ENCODE peak calls at places on chromosomes 2 and 18, in six cellular contexts. One of them, this sample, is unnamed.

GRCh38 chr18:58148954-58149471 is 105.0 kb downstream of the NEDD4L start:
- DNase-seq in activated CD8-positive, alpha-beta memory T cell treated with anti-CD3 and anti-CD28 coated beads for 24 hours: no peak
- DNase-seq in sigmoid colon: no peak
- DNase-seq in AG08396: no peak
- DNase-seq in iPS-NIHi11: no peak
- DNase-seq in heart left ventricle: no peak
- DNase-seq in this sample: no peak

GRCh38 chr18:13216732-13217465 is 1.7 kb upstream of the LDLRAD4 start:
- DNase-seq in activated CD8-positive, alpha-beta memory T cell treated with anti-CD3 and anti-CD28 coated beads for 24 hours: peak
- DNase-seq in sigmoid colon: peak
- DNase-seq in AG08396: peak
- DNase-seq in iPS-NIHi11: peak
- DNase-seq in heart left ventricle: peak
- DNase-seq in this sample: peak

GRCh38 chr2:147829106-147829505 is 15.7 kb upstream of the ACVR2A start:
- DNase-seq in activated CD8-positive, alpha-beta memory T cell treated with anti-CD3 and anti-CD28 coated beads for 24 hours: no peak
- DNase-seq in sigmoid colon: no peak
- DNase-seq in AG08396: peak
- DNase-seq in iPS-NIHi11: no peak
- DNase-seq in heart left ventricle: no peak
- DNase-seq in this sample: no peak

GRCh38 chr18:52903858-52904257 is 563.9 kb downstream of the DCC start:
- DNase-seq in activated CD8-positive, alpha-beta memory T cell treated with anti-CD3 and anti-CD28 coated beads for 24 hours: no peak
- DNase-seq in sigmoid colon: no peak
- DNase-seq in AG08396: no peak
- DNase-seq in iPS-NIHi11: peak
- DNase-seq in heart left ventricle: no peak
- DNase-seq in this sample: peak

GRCh38 chr2:22167256-22167655 is 1043.5 kb downstream of the TDRD15 start:
- DNase-seq in activated CD8-positive, alpha-beta memory T cell treated with anti-CD3 and anti-CD28 coated beads for 24 hours: no peak
- DNase-seq in sigmoid colon: no peak
- DNase-seq in AG08396: no peak
- DNase-seq in iPS-NIHi11: no peak
- DNase-seq in heart left ventricle: no peak
- DNase-seq in this sample: no peak

GRCh38 chr2:240520143-240520973 is 37.4 kb downstream of the ANKMY1 start:
- DNase-seq in activated CD8-positive, alpha-beta memory T cell treated with anti-CD3 and anti-CD28 coated beads for 24 hours: no peak
- DNase-seq in sigmoid colon: no peak
- DNase-seq in AG08396: no peak
- DNase-seq in iPS-NIHi11: peak
- DNase-seq in heart left ventricle: no peak
- DNase-seq in this sample: peak

GRCh38 chr2:85795331-85796045 is 41.7 kb downstream of the ATOH8 start:
- DNase-seq in activated CD8-positive, alpha-beta memory T cell treated with anti-CD3 and anti-CD28 coated beads for 24 hours: no peak
- DNase-seq in sigmoid colon: peak
- DNase-seq in AG08396: no peak
- DNase-seq in iPS-NIHi11: no peak
- DNase-seq in heart left ventricle: no peak
- DNase-seq in this sample: no peak

GRCh38 chr2:227759411-227760113 is 13.9 kb downstream of the SCYGR8 start:
- DNase-seq in activated CD8-positive, alpha-beta memory T cell treated with anti-CD3 and anti-CD28 coated beads for 24 hours: no peak
- DNase-seq in sigmoid colon: no peak
- DNase-seq in AG08396: no peak
- DNase-seq in iPS-NIHi11: no peak
- DNase-seq in heart left ventricle: no peak
- DNase-seq in this sample: no peak

GRCh38 chr2:28390857-28391563 is 1.6 kb upstream of the FOSL2 start:
- DNase-seq in activated CD8-positive, alpha-beta memory T cell treated with anti-CD3 and anti-CD28 coated beads for 24 hours: no peak
- DNase-seq in sigmoid colon: peak
- DNase-seq in AG08396: peak
- DNase-seq in iPS-NIHi11: peak
- DNase-seq in heart left ventricle: peak
- DNase-seq in this sample: peak

GRCh38 chr18:13606589-13607254 is 119.6 kb downstream of the FAM210A start:
- DNase-seq in activated CD8-positive, alpha-beta memory T cell treated with anti-CD3 and anti-CD28 coated beads for 24 hours: no peak
- DNase-seq in sigmoid colon: no peak
- DNase-seq in AG08396: no peak
- DNase-seq in iPS-NIHi11: no peak
- DNase-seq in heart left ventricle: no peak
- DNase-seq in this sample: no peak

GRCh38 chr2:43939695-43940094 is 56.1 kb downstream of the LRPPRC start:
- DNase-seq in activated CD8-positive, alpha-beta memory T cell treated with anti-CD3 and anti-CD28 coated beads for 24 hours: no peak
- DNase-seq in sigmoid colon: no peak
- DNase-seq in AG08396: no peak
- DNase-seq in iPS-NIHi11: no peak
- DNase-seq in heart left ventricle: no peak
- DNase-seq in this sample: no peak

GRCh38 chr2:236338495-236339184 is 74.4 kb upstream of the ASB18 start:
- DNase-seq in activated CD8-positive, alpha-beta memory T cell treated with anti-CD3 and anti-CD28 coated beads for 24 hours: no peak
- DNase-seq in sigmoid colon: no peak
- DNase-seq in AG08396: peak
- DNase-seq in iPS-NIHi11: peak
- DNase-seq in heart left ventricle: peak
- DNase-seq in this sample: peak

GRCh38 chr2:202486351-202486750 is 110.2 kb downstream of the BMPR2 start:
- DNase-seq in activated CD8-positive, alpha-beta memory T cell treated with anti-CD3 and anti-CD28 coated beads for 24 hours: no peak
- DNase-seq in sigmoid colon: no peak
- DNase-seq in AG08396: no peak
- DNase-seq in iPS-NIHi11: no peak
- DNase-seq in heart left ventricle: no peak
- DNase-seq in this sample: no peak

GRCh38 chr2:71951718-71952404 is 195.8 kb downstream of the CYP26B1 start:
- DNase-seq in activated CD8-positive, alpha-beta memory T cell treated with anti-CD3 and anti-CD28 coated beads for 24 hours: no peak
- DNase-seq in sigmoid colon: no peak
- DNase-seq in AG08396: no peak
- DNase-seq in iPS-NIHi11: no peak
- DNase-seq in heart left ventricle: no peak
- DNase-seq in this sample: no peak

GRCh38 chr2:162092656-162093556 is 18.9 kb upstream of the DPP4 start:
- DNase-seq in activated CD8-positive, alpha-beta memory T cell treated with anti-CD3 and anti-CD28 coated beads for 24 hours: no peak
- DNase-seq in sigmoid colon: peak
- DNase-seq in AG08396: peak
- DNase-seq in iPS-NIHi11: no peak
- DNase-seq in heart left ventricle: peak
- DNase-seq in this sample: no peak

GRCh38 chr2:190607014-190607597 is 41.8 kb upstream of the NAB1 start:
- DNase-seq in activated CD8-positive, alpha-beta memory T cell treated with anti-CD3 and anti-CD28 coated beads for 24 hours: no peak
- DNase-seq in sigmoid colon: no peak
- DNase-seq in AG08396: peak
- DNase-seq in iPS-NIHi11: no peak
- DNase-seq in heart left ventricle: no peak
- DNase-seq in this sample: no peak

GRCh38 chr2:18611184-18611583 is 21.8 kb upstream of the NT5C1B start:
- DNase-seq in activated CD8-positive, alpha-beta memory T cell treated with anti-CD3 and anti-CD28 coated beads for 24 hours: no peak
- DNase-seq in sigmoid colon: no peak
- DNase-seq in AG08396: no peak
- DNase-seq in iPS-NIHi11: no peak
- DNase-seq in heart left ventricle: no peak
- DNase-seq in this sample: no peak

GRCh38 chr2:62895632-62896009 is 155.0 kb upstream of the OTX1 start:
- DNase-seq in activated CD8-positive, alpha-beta memory T cell treated with anti-CD3 and anti-CD28 coated beads for 24 hours: no peak
- DNase-seq in sigmoid colon: no peak
- DNase-seq in AG08396: peak
- DNase-seq in iPS-NIHi11: no peak
- DNase-seq in heart left ventricle: no peak
- DNase-seq in this sample: no peak

GRCh38 chr2:64819774-64820688 is 166.3 kb upstream of the SERTAD2 start:
- DNase-seq in activated CD8-positive, alpha-beta memory T cell treated with anti-CD3 and anti-CD28 coated beads for 24 hours: peak
- DNase-seq in sigmoid colon: no peak
- DNase-seq in AG08396: no peak
- DNase-seq in iPS-NIHi11: no peak
- DNase-seq in heart left ventricle: no peak
- DNase-seq in this sample: no peak

GRCh38 chr18:52310651-52311050 is 29.3 kb upstream of the DCC start:
- DNase-seq in activated CD8-positive, alpha-beta memory T cell treated with anti-CD3 and anti-CD28 coated beads for 24 hours: no peak
- DNase-seq in sigmoid colon: no peak
- DNase-seq in AG08396: no peak
- DNase-seq in iPS-NIHi11: no peak
- DNase-seq in heart left ventricle: no peak
- DNase-seq in this sample: no peak

GRCh38 chr2:120495586-120495985 is 149.7 kb downstream of the INHBB start:
- DNase-seq in activated CD8-positive, alpha-beta memory T cell treated with anti-CD3 and anti-CD28 coated beads for 24 hours: no peak
- DNase-seq in sigmoid colon: no peak
- DNase-seq in AG08396: no peak
- DNase-seq in iPS-NIHi11: no peak
- DNase-seq in heart left ventricle: no peak
- DNase-seq in this sample: no peak

GRCh38 chr2:113888641-113889470 is 1.0 kb upstream of the ACTR3 start:
- DNase-seq in activated CD8-positive, alpha-beta memory T cell treated with anti-CD3 and anti-CD28 coated beads for 24 hours: no peak
- DNase-seq in sigmoid colon: no peak
- DNase-seq in AG08396: no peak
- DNase-seq in iPS-NIHi11: peak
- DNase-seq in heart left ventricle: no peak
- DNase-seq in this sample: no peak

GRCh38 chr18:6210349-6211173 is 204.2 kb downstream of the L3MBTL4 start:
- DNase-seq in activated CD8-positive, alpha-beta memory T cell treated with anti-CD3 and anti-CD28 coated beads for 24 hours: no peak
- DNase-seq in sigmoid colon: no peak
- DNase-seq in AG08396: no peak
- DNase-seq in iPS-NIHi11: no peak
- DNase-seq in heart left ventricle: no peak
- DNase-seq in this sample: no peak

GRCh38 chr2:113050921-113051895 is 1.5 kb downstream of the IL36B start:
- DNase-seq in activated CD8-positive, alpha-beta memory T cell treated with anti-CD3 and anti-CD28 coated beads for 24 hours: no peak
- DNase-seq in sigmoid colon: no peak
- DNase-seq in AG08396: no peak
- DNase-seq in iPS-NIHi11: no peak
- DNase-seq in heart left ventricle: no peak
- DNase-seq in this sample: no peak

GRCh38 chr2:169569948-169570347 is 3.7 kb downstream of the FASTKD1 start:
- DNase-seq in activated CD8-positive, alpha-beta memory T cell treated with anti-CD3 and anti-CD28 coated beads for 24 hours: no peak
- DNase-seq in sigmoid colon: no peak
- DNase-seq in AG08396: no peak
- DNase-seq in iPS-NIHi11: no peak
- DNase-seq in heart left ventricle: no peak
- DNase-seq in this sample: no peak

This sample was measured in left lobe of liver.